ENCODE peak calls at places on chromosomes 3 and 15, in nine cellular contexts. H, E, M, D, N, O, J, Y and K are unnamed samples.

GRCh38 chr3:132615911-132616310 is 18.8 kb downstream of the ACKR4 start:
- DNase-seq in Y (no peak), O (no peak), D (no peak), H (no peak), E (no peak), N (no peak), M (no peak), J (no peak), K (no peak)

GRCh38 chr3:61638721-61639120 is 77.3 kb downstream of the PTPRG start:
- DNase-seq in D (no peak), M (no peak), O (no peak), H (no peak), E (no peak), J (no peak), Y (no peak), N (no peak), K (no peak)

GRCh38 chr3:32313723-32314473 is 75.4 kb downstream of the CMTM8 start:
- DNase-seq in Y (no peak), J (no peak), O (no peak), N (no peak), H (peak; percentile 65), D (peak; percentile 47), M (no peak), E (peak; percentile 16), K (no peak)

GRCh38 chr15:25846377-25846776 is 16.8 kb downstream of the ATP10A start:
- DNase-seq in Y (no peak), H (peak; percentile 7), E (peak; percentile 55), O (no peak), N (no peak), M (no peak), J (no peak), D (no peak), K (no peak)

GRCh38 chr15:66249623-66250174 is 3.9 kb downstream of the MEGF11 start:
- DNase-seq in M (no peak), J (no peak), N (no peak), H (no peak), Y (no peak), E (no peak), O (no peak), D (no peak), K (peak; percentile 70)

GRCh38 chr3:139096670-139097069 is 52.0 kb upstream of the PRR23C start:
- DNase-seq in Y (no peak), N (no peak), J (no peak), M (no peak), O (no peak), H (no peak), D (no peak), E (no peak), K (no peak)

GRCh38 chr3:127964816-127965215 is 49.8 kb downstream of the KBTBD12 start:
- DNase-seq in J (no peak), M (no peak), Y (no peak), O (no peak), D (no peak), H (no peak), E (no peak), N (no peak), K (no peak)

GRCh38 chr3:58482917-58483636 is 8.8 kb upstream of the KCTD6 start:
- DNase-seq in J (no peak), Y (no peak), O (no peak), N (no peak), D (no peak), E (no peak), H (no peak), M (no peak), K (no peak)

GRCh38 chr15:93025625-93025982 is 63.4 kb downstream of the RGMA start:
- DNase-seq in D (no peak), M (no peak), J (no peak), O (no peak), E (no peak), H (no peak), Y (no peak), N (no peak), K (no peak)